ENCODE peak calls at places on chromosomes 4 and X, in seven cellular contexts. J is lower lobe of right lung, B is GM06990, Z is neural progenitor cell, H is fibroblast of pulmonary artery, E is B cell, C is HFF-Myc. D is an unnamed sample.
A peak's percentile ranks its signal among the peaks of the same experiment; 100 is the strongest.

GRCh38 chrX:108362026-108362425 is 76.2 kb downstream of the COL4A6 start:
- DNase-seq in E (no peak), J (no peak), B (no peak), C (no peak), Z (no peak), H (no peak), D (no peak)

GRCh38 chrX:14673236-14673635 is 143.9 kb downstream of the GLRA2 start:
- DNase-seq in E (no peak), B (no peak), C (no peak), J (no peak), Z (no peak), H (no peak), D (no peak)

GRCh38 chrX:70476934-70477733 is 32.5 kb downstream of the DLG3 start:
- DNase-seq in H (peak; percentile 49), E (no peak), Z (peak; percentile 13), B (no peak), C (peak; percentile 27), J (no peak), D (no peak)

GRCh38 chrX:65668362-65669310 is 1.2 kb downstream of the MSN start:
- DNase-seq in H (peak; percentile 83), E (peak; percentile 45), C (no peak), J (peak; percentile 73), Z (peak; percentile 57), B (peak; percentile 59), D (peak; percentile 28)

GRCh38 chr4:186743261-186743660 is 19.6 kb upstream of the FAT1 start:
- DNase-seq in B (no peak), E (no peak), Z (no peak), H (no peak), C (no peak), J (no peak), D (no peak)

GRCh38 chr4:61997813-61998212 is 797.7 kb downstream of the ADGRL3 start:
- DNase-seq in J (no peak), C (no peak), E (no peak), H (no peak), Z (no peak), B (no peak), D (no peak)

GRCh38 chr4:186666252-186666651 is 57.4 kb downstream of the FAT1 start:
- DNase-seq in J (no peak), E (no peak), B (no peak), Z (no peak), H (peak; percentile 18), C (no peak), D (no peak)

GRCh38 chr4:184891765-184892164 is 66.0 kb upstream of the ACSL1 start:
- DNase-seq in Z (no peak), H (no peak), B (no peak), C (no peak), E (no peak), J (no peak), D (no peak)

GRCh38 chrX:134603806-134604700 is 54.2 kb downstream of the PLAC1 start:
- DNase-seq in E (no peak), J (no peak), C (peak; percentile 81), Z (no peak), H (peak; percentile 90), B (no peak), D (no peak)

GRCh38 chr4:2835978-2836377 is 7.7 kb upstream of the ADD1 start:
- DNase-seq in B (no peak), H (no peak), J (no peak), Z (no peak), E (no peak), C (no peak), D (no peak)

GRCh38 chr4:1232661-1233621 is 16.0 kb downstream of the CTBP1 start:
- DNase-seq in C (no peak), Z (peak; percentile 26), E (no peak), J (peak; percentile 45), H (peak; percentile 82), B (no peak), D (no peak)

GRCh38 chrX:2707334-2707760 is 16.3 kb downstream of the CD99 start:
- DNase-seq in B (peak; percentile 83), E (peak; percentile 76), C (peak; percentile 97), Z (peak; percentile 61), J (no peak), H (peak; percentile 84), D (peak; percentile 47)

GRCh38 chr4:2792711-2793577 is at the start of gene SH3BP2:
- DNase-seq in J (peak; percentile 90), H (peak; percentile 67), B (peak; percentile 73), C (no peak), Z (peak; percentile 88), E (peak; percentile 87), D (peak; percentile 38)

GRCh38 chr4:25123236-25123635 is 37.0 kb downstream of the SEPSECS start:
- DNase-seq in E (no peak), Z (no peak), C (no peak), H (no peak), J (no peak), B (peak; percentile 36), D (no peak)

GRCh38 chr4:25212822-25213221 is 21.0 kb upstream of the PI4K2B start:
- DNase-seq in J (no peak), H (no peak), E (no peak), Z (no peak), C (no peak), B (no peak), D (no peak)

GRCh38 chrX:31217111-31217510 is 145.3 kb upstream of the FTHL17 start:
- DNase-seq in H (no peak), E (no peak), J (no peak), B (no peak), C (no peak), Z (no peak), D (no peak)

GRCh38 chr4:57187241-57187640 is 77.1 kb upstream of the IGFBP7 start:
- DNase-seq in B (no peak), Z (no peak), C (no peak), J (no peak), E (no peak), H (no peak), D (no peak)

GRCh38 chr4:187608001-187608421 is 387.6 kb upstream of the ZFP42 start:
- DNase-seq in B (no peak), C (no peak), Z (no peak), E (no peak), J (no peak), H (peak; percentile 25), D (no peak)

GRCh38 chrX:50691820-50692219 is 122.2 kb downstream of the SHROOM4 start:
- DNase-seq in E (peak; percentile 7), B (peak; percentile 6), H (peak; percentile 63), C (peak; percentile 5), Z (peak; percentile 67), J (no peak), D (no peak)

GRCh38 chrX:68196939-68197791 is 236.1 kb downstream of the OPHN1 start:
- DNase-seq in E (peak; percentile 12), J (no peak), B (no peak), H (peak; percentile 63), Z (peak; percentile 72), C (no peak), D (peak; percentile 12)

GRCh38 chrX:140766024-140766611 is 56.6 kb downstream of the LINC00632 start:
- DNase-seq in J (no peak), E (peak; percentile 37), H (peak; percentile 78), Z (peak; percentile 68), C (peak; percentile 30), B (no peak), D (no peak)

GRCh38 chrX:47629419-47630210 is at the start of gene CFP:
- DNase-seq in B (no peak), J (no peak), C (no peak), E (no peak), Z (no peak), H (no peak), D (no peak)
- TF ChIP-seq CTCF in B (no peak), J (no peak), C (no peak), E (no peak), Z (no peak), H (no peak), D (no peak)

DNA sequence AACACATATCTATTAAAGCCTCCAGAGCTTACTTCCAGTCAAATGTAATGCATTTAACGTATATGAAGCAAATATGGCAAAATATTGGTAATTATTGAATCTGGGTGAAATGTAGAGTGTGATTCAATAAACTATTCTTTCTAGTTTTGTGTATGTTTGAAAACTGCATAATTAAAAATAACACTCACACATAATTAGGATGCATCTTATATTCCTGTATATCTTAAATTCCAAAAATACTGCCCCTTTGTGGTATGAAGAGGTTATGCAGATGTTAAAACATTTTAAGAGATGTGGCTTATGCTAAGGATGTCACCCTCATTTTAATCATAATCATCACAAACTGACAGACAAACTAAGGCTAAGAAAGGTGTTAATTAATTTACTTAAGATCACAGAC is 182.9 kb downstream of the COX18 start:
- DNase-seq in H (peak; percentile 33), J (no peak), C (no peak), Z (no peak), B (no peak), E (no peak), D (no peak)
- TF ChIP-seq CTCF in H (peak; percentile 52), J (peak; percentile 15), C (no peak), Z (peak; percentile 55), B (peak; percentile 17), E (no peak), D (no peak)

DNA sequence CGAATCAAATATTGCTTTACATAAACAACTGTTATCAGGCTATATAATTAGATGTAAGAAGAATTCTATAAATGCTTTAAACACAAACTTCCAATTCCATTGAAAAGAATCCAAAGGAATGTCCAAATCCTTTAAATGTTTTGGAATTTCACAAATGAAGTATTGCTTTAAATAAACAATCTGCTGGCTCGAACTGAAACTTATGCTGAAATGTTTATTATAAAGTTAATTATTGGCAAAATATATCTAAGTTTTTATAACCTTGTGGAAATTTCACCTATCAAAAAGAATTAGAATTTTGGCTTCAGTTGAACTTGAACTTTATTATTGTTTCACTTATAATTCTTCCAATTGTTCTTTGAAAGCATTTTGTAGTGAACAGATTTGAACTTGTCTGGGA is 16.2 kb downstream of the DAPP1 start:
- DNase-seq in J (no peak), E (no peak), C (no peak), H (no peak), B (no peak), Z (no peak), D (no peak)
- TF ChIP-seq CTCF in J (no peak), E (no peak), C (no peak), H (no peak), B (no peak), Z (no peak), D (no peak)

GRCh38 chrX:48972214-48973164 is 845 bp upstream of the KCND1 start:
- DNase-seq in B (no peak), Z (peak; percentile 58), C (no peak), J (no peak), H (peak; percentile 57), E (peak; percentile 58), D (no peak)
- TF ChIP-seq CTCF in B (peak; percentile 56), Z (peak; percentile 59), C (peak; percentile 50), J (peak; percentile 41), H (peak; percentile 55), E (peak; percentile 56), D (peak; percentile 33)

DNA sequence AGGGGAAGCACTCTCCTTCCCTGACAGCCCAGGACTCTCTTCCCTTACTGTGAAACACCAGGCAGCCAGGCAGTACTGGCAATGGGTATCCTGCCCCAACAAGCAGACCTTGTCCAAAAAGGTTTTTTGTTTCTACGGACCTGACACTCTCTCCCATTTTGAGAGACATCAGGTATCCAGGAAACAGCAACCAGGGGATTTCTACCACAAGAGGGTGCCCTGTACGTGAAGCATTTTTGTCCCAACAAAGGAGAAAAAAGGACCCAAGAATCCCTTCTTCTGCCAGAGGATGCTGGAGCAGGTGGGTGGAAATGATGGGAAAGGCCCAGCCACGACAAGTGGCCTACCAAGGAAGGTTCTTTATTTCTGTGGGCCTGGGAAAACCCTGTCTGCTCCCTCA is 65.7 kb upstream of the FGF13 start:
- DNase-seq in Z (peak; percentile 21), H (no peak), B (no peak), E (no peak), J (no peak), C (no peak), D (no peak)
- TF ChIP-seq CTCF in Z (peak; percentile 32), H (no peak), B (peak; percentile 4), E (no peak), J (no peak), C (no peak), D (no peak)

D was measured in natural killer cell.